ENCODE peak calls at places on chromosomes 1 and 21, in ten cellular contexts. One of them, this sample, is unnamed.

GRCh38 chr1:110390096-110390495 is 730 bp downstream of the SLC16A4 start:
- DNase-seq in thoracic aorta: no peak
- DNase-seq in colonic mucosa: peak
- DNase-seq in adrenal gland: peak
- DNase-seq in astrocyte of the cerebellum: peak
- DNase-seq in foreskin fibroblast: peak
- DNase-seq in cardiac muscle cell: peak
- DNase-seq in fibroblast of villous mesenchyme: peak
- DNase-seq in LNCaP clone FGC: no peak
- DNase-seq in retinal pigment epithelial cell: peak
- DNase-seq in this sample: no peak

GRCh38 chr1:100249155-100249536 is 488 bp downstream of the DBT start:
- DNase-seq in adrenal gland: no peak
- DNase-seq in cardiac muscle cell: no peak
- DNase-seq in LNCaP clone FGC: no peak
- DNase-seq in retinal pigment epithelial cell: no peak
- DNase-seq in thoracic aorta: no peak
- DNase-seq in foreskin fibroblast: no peak
- DNase-seq in colonic mucosa: no peak
- DNase-seq in fibroblast of villous mesenchyme: no peak
- DNase-seq in astrocyte of the cerebellum: no peak
- DNase-seq in this sample: no peak

GRCh38 chr1:153679337-153680119 is 1.0 kb downstream of the NPR1 start:
- DNase-seq in LNCaP clone FGC: no peak
- DNase-seq in foreskin fibroblast: no peak
- DNase-seq in adrenal gland: no peak
- DNase-seq in astrocyte of the cerebellum: no peak
- DNase-seq in cardiac muscle cell: peak
- DNase-seq in colonic mucosa: no peak
- DNase-seq in retinal pigment epithelial cell: no peak
- DNase-seq in thoracic aorta: no peak
- DNase-seq in fibroblast of villous mesenchyme: no peak
- DNase-seq in this sample: no peak

GRCh38 chr21:22892757-22893156 is 1894.5 kb downstream of the NCAM2 start:
- DNase-seq in thoracic aorta: no peak
- DNase-seq in colonic mucosa: no peak
- DNase-seq in LNCaP clone FGC: no peak
- DNase-seq in cardiac muscle cell: no peak
- DNase-seq in fibroblast of villous mesenchyme: no peak
- DNase-seq in foreskin fibroblast: no peak
- DNase-seq in retinal pigment epithelial cell: no peak
- DNase-seq in adrenal gland: no peak
- DNase-seq in astrocyte of the cerebellum: no peak
- DNase-seq in this sample: no peak

GRCh38 chr1:170309389-170310013 is 163.7 kb downstream of the NTMT2 start:
- DNase-seq in foreskin fibroblast: peak
- DNase-seq in astrocyte of the cerebellum: peak
- DNase-seq in adrenal gland: no peak
- DNase-seq in fibroblast of villous mesenchyme: peak
- DNase-seq in cardiac muscle cell: peak
- DNase-seq in retinal pigment epithelial cell: peak
- DNase-seq in thoracic aorta: peak
- DNase-seq in LNCaP clone FGC: no peak
- DNase-seq in colonic mucosa: no peak
- DNase-seq in this sample: peak

GRCh38 chr1:116504308-116505156 is 66.3 kb downstream of the CD58 start:
- DNase-seq in adrenal gland: peak
- DNase-seq in astrocyte of the cerebellum: no peak
- DNase-seq in LNCaP clone FGC: no peak
- DNase-seq in thoracic aorta: peak
- DNase-seq in fibroblast of villous mesenchyme: peak
- DNase-seq in cardiac muscle cell: peak
- DNase-seq in foreskin fibroblast: no peak
- DNase-seq in colonic mucosa: no peak
- DNase-seq in retinal pigment epithelial cell: no peak
- DNase-seq in this sample: no peak

GRCh38 chr1:116127123-116127847 is 16.1 kb downstream of the MAB21L3 start:
- DNase-seq in thoracic aorta: no peak
- DNase-seq in cardiac muscle cell: no peak
- DNase-seq in LNCaP clone FGC: no peak
- DNase-seq in adrenal gland: no peak
- DNase-seq in astrocyte of the cerebellum: no peak
- DNase-seq in retinal pigment epithelial cell: no peak
- DNase-seq in foreskin fibroblast: no peak
- DNase-seq in fibroblast of villous mesenchyme: no peak
- DNase-seq in colonic mucosa: no peak
- DNase-seq in this sample: no peak

GRCh38 chr1:54501849-54502248 is 46.2 kb upstream of the ACOT11 start:
- DNase-seq in retinal pigment epithelial cell: no peak
- DNase-seq in colonic mucosa: no peak
- DNase-seq in LNCaP clone FGC: no peak
- DNase-seq in fibroblast of villous mesenchyme: no peak
- DNase-seq in astrocyte of the cerebellum: no peak
- DNase-seq in foreskin fibroblast: no peak
- DNase-seq in cardiac muscle cell: no peak
- DNase-seq in adrenal gland: no peak
- DNase-seq in thoracic aorta: no peak
- DNase-seq in this sample: no peak

GRCh38 chr1:16172232-16172830 is 16.5 kb upstream of the EPHA2 start:
- DNase-seq in foreskin fibroblast: no peak
- DNase-seq in cardiac muscle cell: no peak
- DNase-seq in fibroblast of villous mesenchyme: no peak
- DNase-seq in adrenal gland: no peak
- DNase-seq in thoracic aorta: no peak
- DNase-seq in colonic mucosa: peak
- DNase-seq in retinal pigment epithelial cell: no peak
- DNase-seq in astrocyte of the cerebellum: no peak
- DNase-seq in LNCaP clone FGC: no peak
- DNase-seq in this sample: no peak

GRCh38 chr1:16172964-16173446 is 17.1 kb upstream of the EPHA2 start:
- DNase-seq in cardiac muscle cell: peak
- DNase-seq in astrocyte of the cerebellum: no peak
- DNase-seq in LNCaP clone FGC: no peak
- DNase-seq in adrenal gland: peak
- DNase-seq in colonic mucosa: peak
- DNase-seq in retinal pigment epithelial cell: no peak
- DNase-seq in thoracic aorta: no peak
- DNase-seq in foreskin fibroblast: no peak
- DNase-seq in fibroblast of villous mesenchyme: peak
- DNase-seq in this sample: no peak

GRCh38 chr1:16174261-16174871 is 18.5 kb upstream of the EPHA2 start:
- DNase-seq in foreskin fibroblast: no peak
- DNase-seq in LNCaP clone FGC: no peak
- DNase-seq in colonic mucosa: no peak
- DNase-seq in retinal pigment epithelial cell: no peak
- DNase-seq in adrenal gland: no peak
- DNase-seq in fibroblast of villous mesenchyme: no peak
- DNase-seq in cardiac muscle cell: no peak
- DNase-seq in thoracic aorta: no peak
- DNase-seq in astrocyte of the cerebellum: no peak
- DNase-seq in this sample: no peak

GRCh38 chr1:16174886-16175598 is 19.2 kb upstream of the EPHA2 start:
- DNase-seq in fibroblast of villous mesenchyme: no peak
- DNase-seq in retinal pigment epithelial cell: no peak
- DNase-seq in astrocyte of the cerebellum: no peak
- DNase-seq in foreskin fibroblast: no peak
- DNase-seq in LNCaP clone FGC: no peak
- DNase-seq in colonic mucosa: no peak
- DNase-seq in cardiac muscle cell: no peak
- DNase-seq in adrenal gland: no peak
- DNase-seq in thoracic aorta: no peak
- DNase-seq in this sample: no peak

DNA sequence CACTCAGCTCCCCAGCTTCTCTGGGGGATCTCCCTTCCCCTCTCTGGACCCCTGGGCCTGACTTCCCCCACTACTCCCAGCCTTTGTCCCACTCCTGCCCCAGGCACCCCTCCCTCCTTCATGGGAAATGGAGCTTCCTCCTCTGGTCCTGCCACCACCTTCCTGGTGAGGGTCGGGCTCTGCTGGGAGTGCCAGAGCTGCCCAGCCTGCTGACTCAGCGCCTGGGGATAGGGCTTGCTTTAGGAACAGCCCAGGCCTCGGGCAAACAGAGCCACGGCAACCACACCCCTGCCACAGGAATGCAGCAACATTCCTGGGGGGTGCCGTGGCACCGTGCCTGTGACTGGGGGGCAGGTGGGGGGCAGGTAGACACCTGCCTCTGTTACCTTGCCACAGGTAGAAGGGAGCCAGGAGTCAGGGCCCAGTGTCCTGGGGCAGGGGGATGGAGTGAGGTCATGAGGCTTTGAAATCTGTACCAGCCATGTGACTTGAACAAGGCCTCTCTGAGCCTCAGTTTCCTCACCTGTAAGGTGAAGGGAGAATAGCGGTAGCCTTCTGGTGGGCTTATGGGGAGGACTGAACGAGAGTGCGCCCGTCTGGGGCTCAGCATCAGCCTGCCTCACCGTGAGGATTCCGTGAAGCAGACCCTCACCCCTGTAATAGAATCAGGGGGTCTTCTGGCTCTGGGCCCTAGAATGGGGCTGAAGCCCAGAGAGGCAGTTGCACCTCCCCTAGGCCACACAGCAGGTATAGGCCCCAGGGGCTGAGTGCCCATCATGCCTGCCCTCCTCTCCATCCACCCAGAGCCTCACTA is 17.8 kb upstream of the EPHA2 start:
- DNase-seq in fibroblast of villous mesenchyme: peak
- DNase-seq in astrocyte of the cerebellum: no peak
- DNase-seq in colonic mucosa: peak
- DNase-seq in thoracic aorta: no peak
- DNase-seq in cardiac muscle cell: peak
- DNase-seq in foreskin fibroblast: peak
- DNase-seq in adrenal gland: peak
- DNase-seq in LNCaP clone FGC: no peak
- DNase-seq in retinal pigment epithelial cell: no peak
- DNase-seq in this sample: no peak
- H3K4me3 ChIP-seq in fibroblast of villous mesenchyme: no peak
- H3K4me3 ChIP-seq in astrocyte of the cerebellum: no peak
- H3K4me3 ChIP-seq in colonic mucosa: no peak
- H3K4me3 ChIP-seq in thoracic aorta: no peak
- H3K4me3 ChIP-seq in cardiac muscle cell: no peak
- H3K4me3 ChIP-seq in foreskin fibroblast: no peak
- H3K4me3 ChIP-seq in adrenal gland: no peak
- H3K4me3 ChIP-seq in LNCaP clone FGC: no peak
- H3K4me3 ChIP-seq in retinal pigment epithelial cell: no peak
- H3K4me3 ChIP-seq in this sample: no peak

DNA sequence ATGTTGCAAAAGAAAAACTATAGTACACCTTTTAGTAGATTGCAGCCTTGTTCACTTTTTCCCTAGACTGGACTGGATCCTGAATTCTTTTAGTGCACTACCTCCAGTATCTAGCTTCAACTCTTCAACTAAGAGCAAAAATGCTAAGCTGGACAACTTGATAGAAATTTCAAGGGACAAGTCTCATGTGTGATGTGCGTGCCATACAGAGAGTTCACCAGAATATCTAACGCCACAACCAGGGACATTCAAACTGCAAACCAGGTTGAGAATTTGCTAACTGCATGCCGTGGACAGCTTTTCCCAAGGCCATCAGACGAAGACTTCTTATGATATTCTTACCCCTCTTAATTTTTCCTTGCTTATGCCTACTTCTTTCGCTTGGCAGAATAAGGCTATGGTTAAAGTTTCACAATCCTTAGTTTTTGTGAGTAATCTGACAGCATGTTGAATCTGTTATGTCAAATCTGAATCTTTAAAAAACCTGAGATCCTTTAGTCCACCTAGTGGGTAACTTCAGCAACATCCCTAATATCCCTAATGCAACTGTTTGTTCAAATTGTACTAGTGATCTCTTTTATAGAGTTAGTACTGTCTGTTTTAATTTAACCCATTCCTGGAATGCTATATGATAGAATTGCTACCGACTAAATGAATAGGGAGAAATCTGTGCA is 66.4 kb downstream of the DDAH1 start:
- DNase-seq in thoracic aorta: no peak
- DNase-seq in astrocyte of the cerebellum: peak
- DNase-seq in colonic mucosa: no peak
- DNase-seq in fibroblast of villous mesenchyme: peak
- DNase-seq in adrenal gland: no peak
- DNase-seq in retinal pigment epithelial cell: no peak
- DNase-seq in cardiac muscle cell: peak
- DNase-seq in LNCaP clone FGC: no peak
- DNase-seq in foreskin fibroblast: peak
- DNase-seq in this sample: no peak
- TF ChIP-seq CTCF in thoracic aorta: peak
- TF ChIP-seq CTCF in astrocyte of the cerebellum: peak
- TF ChIP-seq CTCF in colonic mucosa: no peak
- TF ChIP-seq CTCF in fibroblast of villous mesenchyme: peak
- TF ChIP-seq CTCF in adrenal gland: peak
- TF ChIP-seq CTCF in retinal pigment epithelial cell: peak
- TF ChIP-seq CTCF in cardiac muscle cell: peak
- TF ChIP-seq CTCF in LNCaP clone FGC: peak
- TF ChIP-seq CTCF in foreskin fibroblast: peak
- TF ChIP-seq CTCF in this sample: peak

GRCh38 chr21:33542640-33543504 is at the start of gene SON:
- DNase-seq in adrenal gland: peak
- DNase-seq in colonic mucosa: peak
- DNase-seq in retinal pigment epithelial cell: peak
- DNase-seq in foreskin fibroblast: peak
- DNase-seq in thoracic aorta: peak
- DNase-seq in LNCaP clone FGC: peak
- DNase-seq in cardiac muscle cell: peak
- DNase-seq in fibroblast of villous mesenchyme: peak
- DNase-seq in astrocyte of the cerebellum: peak
- DNase-seq in this sample: peak

GRCh38 chr21:33543505-33544129 is 779 bp downstream of the SON start:
- DNase-seq in retinal pigment epithelial cell: no peak
- DNase-seq in colonic mucosa: peak
- DNase-seq in fibroblast of villous mesenchyme: no peak
- DNase-seq in foreskin fibroblast: no peak
- DNase-seq in adrenal gland: peak
- DNase-seq in cardiac muscle cell: no peak
- DNase-seq in astrocyte of the cerebellum: peak
- DNase-seq in LNCaP clone FGC: no peak
- DNase-seq in thoracic aorta: no peak
- DNase-seq in this sample: no peak

GRCh38 chr21:33544451-33544850 is 1.6 kb downstream of the SON start:
- DNase-seq in cardiac muscle cell: no peak
- DNase-seq in colonic mucosa: no peak
- DNase-seq in LNCaP clone FGC: no peak
- DNase-seq in adrenal gland: no peak
- DNase-seq in foreskin fibroblast: no peak
- DNase-seq in fibroblast of villous mesenchyme: no peak
- DNase-seq in retinal pigment epithelial cell: no peak
- DNase-seq in thoracic aorta: no peak
- DNase-seq in astrocyte of the cerebellum: no peak
- DNase-seq in this sample: no peak

GRCh38 chr21:33549848-33550771 is 7.3 kb downstream of the SON start:
- DNase-seq in colonic mucosa: no peak
- DNase-seq in foreskin fibroblast: no peak
- DNase-seq in LNCaP clone FGC: no peak
- DNase-seq in astrocyte of the cerebellum: no peak
- DNase-seq in cardiac muscle cell: no peak
- DNase-seq in adrenal gland: no peak
- DNase-seq in retinal pigment epithelial cell: no peak
- DNase-seq in fibroblast of villous mesenchyme: no peak
- DNase-seq in thoracic aorta: no peak
- DNase-seq in this sample: no peak

GRCh38 chr21:33546076-33546475 is 3.2 kb downstream of the SON start:
- DNase-seq in astrocyte of the cerebellum: no peak
- DNase-seq in adrenal gland: no peak
- DNase-seq in colonic mucosa: no peak
- DNase-seq in thoracic aorta: no peak
- DNase-seq in LNCaP clone FGC: no peak
- DNase-seq in cardiac muscle cell: no peak
- DNase-seq in retinal pigment epithelial cell: no peak
- DNase-seq in fibroblast of villous mesenchyme: no peak
- DNase-seq in foreskin fibroblast: no peak
- DNase-seq in this sample: no peak
- H3K4me3 ChIP-seq in astrocyte of the cerebellum: no peak
- H3K4me3 ChIP-seq in adrenal gland: no peak
- H3K4me3 ChIP-seq in colonic mucosa: no peak
- H3K4me3 ChIP-seq in thoracic aorta: no peak
- H3K4me3 ChIP-seq in LNCaP clone FGC: no peak
- H3K4me3 ChIP-seq in cardiac muscle cell: no peak
- H3K4me3 ChIP-seq in retinal pigment epithelial cell: no peak
- H3K4me3 ChIP-seq in fibroblast of villous mesenchyme: no peak
- H3K4me3 ChIP-seq in foreskin fibroblast: no peak
- H3K4me3 ChIP-seq in this sample: no peak

DNA sequence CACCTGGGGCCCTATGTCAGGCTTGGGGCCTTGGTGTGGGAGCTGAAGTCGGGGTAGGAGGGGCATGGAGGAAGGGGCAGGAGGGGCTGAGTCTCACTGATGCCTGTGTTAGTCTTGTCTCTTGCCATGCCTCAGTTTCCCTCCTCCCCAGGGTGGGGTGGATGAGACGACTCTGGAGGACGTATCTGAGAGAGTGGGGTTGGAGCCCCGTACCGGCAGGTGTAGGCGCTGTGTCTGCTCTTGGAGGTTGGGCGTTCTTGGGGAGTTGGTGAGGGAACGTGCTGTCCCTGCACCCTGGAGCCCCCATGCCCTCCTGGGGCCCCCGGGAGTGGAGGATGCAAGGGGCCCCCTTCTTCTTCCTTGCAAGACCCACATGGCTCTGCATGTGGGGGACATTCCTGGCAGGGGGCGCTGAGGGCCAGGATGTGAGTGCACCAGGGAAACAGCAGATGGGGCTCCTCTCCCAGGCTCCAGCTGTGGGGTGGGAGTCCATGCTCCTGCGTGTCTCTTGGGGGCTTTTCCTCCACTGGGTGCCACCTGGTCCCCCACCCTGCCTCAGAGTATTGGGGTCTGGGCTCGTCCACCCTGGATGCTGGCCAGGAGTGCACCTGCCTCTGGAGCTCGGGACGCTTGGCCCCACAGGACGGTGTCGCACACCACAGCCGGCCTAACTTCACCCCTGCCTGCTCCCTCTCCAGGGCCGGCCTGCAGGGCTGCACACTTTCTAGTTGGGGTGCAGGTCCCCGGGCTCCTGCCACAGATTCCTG is 1.4 kb upstream of the TNFRSF14 start:
- DNase-seq in thoracic aorta: no peak
- DNase-seq in LNCaP clone FGC: no peak
- DNase-seq in colonic mucosa: peak
- DNase-seq in retinal pigment epithelial cell: no peak
- DNase-seq in cardiac muscle cell: peak
- DNase-seq in foreskin fibroblast: no peak
- DNase-seq in fibroblast of villous mesenchyme: no peak
- DNase-seq in astrocyte of the cerebellum: no peak
- DNase-seq in adrenal gland: no peak
- DNase-seq in this sample: no peak
- TF ChIP-seq CTCF in thoracic aorta: no peak
- TF ChIP-seq CTCF in LNCaP clone FGC: peak
- TF ChIP-seq CTCF in colonic mucosa: peak
- TF ChIP-seq CTCF in retinal pigment epithelial cell: peak
- TF ChIP-seq CTCF in cardiac muscle cell: peak
- TF ChIP-seq CTCF in foreskin fibroblast: peak
- TF ChIP-seq CTCF in fibroblast of villous mesenchyme: peak
- TF ChIP-seq CTCF in astrocyte of the cerebellum: peak
- TF ChIP-seq CTCF in adrenal gland: no peak
- TF ChIP-seq CTCF in this sample: peak